ENCODE peak calls at places on chromosome 13, in five cellular contexts. G is retinal pigment epithelial cell, B is GM13976, L is type B pancreatic cell, X is astrocyte of the spinal cord. Y is an unnamed sample.

GRCh38 chr13:33352520-33352919 is 67.0 kb upstream of the STARD13 start:
- DNase-seq in G (no peak), B (no peak), L (no peak), X (no peak), Y (no peak)

GRCh38 chr13:99150575-99151370 is 49.9 kb upstream of the UBAC2 start:
- DNase-seq in G (peak; percentile 66), B (no peak), L (no peak), X (peak; percentile 63), Y (no peak)

GRCh38 chr13:92097337-92097903 is 699.0 kb downstream of the GPC5 start:
- DNase-seq in G (peak; percentile 78), B (no peak), L (no peak), X (no peak), Y (no peak)

GRCh38 chr13:51331354-51331861 is 8.1 kb upstream of the SERPINE3 start:
- DNase-seq in G (no peak), B (peak; percentile 53), L (no peak), X (no peak), Y (no peak)

GRCh38 chr13:74026753-74027152 is 107.5 kb downstream of the KLF12 start:
- DNase-seq in G (no peak), B (peak; percentile 33), L (no peak), X (peak; percentile 60), Y (peak; percentile 61)

GRCh38 chr13:60369242-60369641 is 27.8 kb upstream of the TDRD3 start:
- DNase-seq in G (no peak), B (no peak), L (no peak), X (no peak), Y (no peak)

GRCh38 chr13:106526748-106527488 is 8.5 kb downstream of the EFNB2 start:
- DNase-seq in G (no peak), B (no peak), L (no peak), X (no peak), Y (no peak)

GRCh38 chr13:51668580-51669195 is 84.4 kb downstream of the WDFY2 start:
- DNase-seq in G (no peak), B (no peak), L (no peak), X (no peak), Y (no peak)

GRCh38 chr13:50448535-50448981 is 394.9 kb downstream of the DLEU7 start:
- DNase-seq in G (no peak), B (no peak), L (no peak), X (no peak), Y (no peak)

GRCh38 chr13:72792640-72793039 is 10.7 kb downstream of the PIBF1 start:
- DNase-seq in G (no peak), B (no peak), L (no peak), X (no peak), Y (no peak)

GRCh38 chr13:50198508-50198907 is 183.3 kb downstream of the KCNRG start:
- DNase-seq in G (no peak), B (no peak), L (no peak), X (peak; percentile 50), Y (no peak)

GRCh38 chr13:47564041-47564440 is 437.0 kb downstream of the SUCLA2 start:
- DNase-seq in G (no peak), B (no peak), L (no peak), X (no peak), Y (no peak)

GRCh38 chr13:102928971-102929370 is 83.1 kb downstream of the ERCC5 start:
- DNase-seq in G (no peak), B (no peak), L (no peak), X (no peak), Y (no peak)

GRCh38 chr13:36997716-36998427 is 1.3 kb downstream of the ALG5 start:
- DNase-seq in G (no peak), B (no peak), L (no peak), X (no peak), Y (no peak)

GRCh38 chr13:95349267-95349666 is 48.0 kb upstream of the ABCC4 start:
- DNase-seq in G (no peak), B (no peak), L (no peak), X (no peak), Y (no peak)

GRCh38 chr13:19818223-19818842 is 35.6 kb upstream of the PSPC1 start:
- DNase-seq in G (no peak), B (no peak), L (peak; percentile 75), X (peak; percentile 18), Y (peak; percentile 22)

GRCh38 chr13:94595006-94595942 is 678 bp downstream of the TGDS start:
- DNase-seq in G (no peak), B (peak; percentile 42), L (no peak), X (peak; percentile 7), Y (no peak)

GRCh38 chr13:30151398-30151797 is 156.0 kb downstream of the KATNAL1 start:
- DNase-seq in G (no peak), B (no peak), L (no peak), X (no peak), Y (no peak)

GRCh38 chr13:71304861-71305260 is 562.1 kb downstream of the DACH1 start:
- DNase-seq in G (no peak), B (no peak), L (no peak), X (no peak), Y (no peak)

GRCh38 chr13:71300602-71301001 is 566.4 kb downstream of the DACH1 start:
- DNase-seq in G (no peak), B (no peak), L (no peak), X (no peak), Y (no peak)

GRCh38 chr13:71306821-71307220 is 560.2 kb downstream of the DACH1 start:
- DNase-seq in G (no peak), B (no peak), L (no peak), X (no peak), Y (no peak)

GRCh38 chr13:71303144-71303543 is 563.9 kb downstream of the DACH1 start:
- DNase-seq in G (no peak), B (no peak), L (no peak), X (no peak), Y (no peak)
- TF ChIP-seq CTCF in G (peak; percentile 41), B (no peak), L (peak; percentile 30), X (no peak), Y (no peak)

DNA sequence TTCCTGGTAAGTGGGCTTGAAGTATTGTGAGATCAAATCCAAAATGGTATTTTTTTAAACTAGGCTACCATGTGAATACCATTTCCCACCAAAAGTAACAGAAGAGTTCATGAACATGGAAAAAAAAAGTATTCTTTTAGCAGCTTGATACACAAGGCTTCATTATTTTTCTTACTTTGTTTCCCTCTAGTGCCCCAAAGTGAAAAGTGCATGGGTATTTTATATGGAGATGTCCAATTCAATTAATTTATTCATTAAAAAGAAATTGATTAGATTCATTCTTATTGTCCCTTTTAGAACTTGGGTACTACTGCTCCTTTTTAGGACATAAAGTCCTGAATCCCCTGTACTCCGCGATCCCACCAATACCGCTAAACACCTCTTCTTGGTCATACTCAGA is 28.6 kb upstream of the SCEL start:
- DNase-seq in G (no peak), B (no peak), L (no peak), X (peak; percentile 37), Y (no peak)
- TF ChIP-seq CTCF in G (peak; percentile 31), B (no peak), L (peak; percentile 60), X (peak; percentile 45), Y (no peak)

GRCh38 chr13:35489050-35489449 is 12.6 kb upstream of the MAB21L1 start:
- DNase-seq in G (no peak), B (no peak), L (no peak), X (no peak), Y (no peak)
- TF ChIP-seq CTCF in G (no peak), B (no peak), L (no peak), X (no peak), Y (no peak)

GRCh38 chr13:81988542-81988941 is 1647.6 kb upstream of the SPRY2 start:
- DNase-seq in G (peak; percentile 46), B (no peak), L (no peak), X (no peak), Y (no peak)

GRCh38 chr13:81987677-81988357 is 1646.9 kb upstream of the SPRY2 start:
- DNase-seq in G (no peak), B (no peak), L (no peak), X (no peak), Y (no peak)

GRCh38 chr13:81990652-81991051 is 1649.7 kb upstream of the SPRY2 start:
- DNase-seq in G (no peak), B (no peak), L (no peak), X (no peak), Y (no peak)

GRCh38 chr13:81986308-81986707 is 1645.4 kb upstream of the SPRY2 start:
- DNase-seq in G (no peak), B (no peak), L (no peak), X (no peak), Y (no peak)

DNA sequence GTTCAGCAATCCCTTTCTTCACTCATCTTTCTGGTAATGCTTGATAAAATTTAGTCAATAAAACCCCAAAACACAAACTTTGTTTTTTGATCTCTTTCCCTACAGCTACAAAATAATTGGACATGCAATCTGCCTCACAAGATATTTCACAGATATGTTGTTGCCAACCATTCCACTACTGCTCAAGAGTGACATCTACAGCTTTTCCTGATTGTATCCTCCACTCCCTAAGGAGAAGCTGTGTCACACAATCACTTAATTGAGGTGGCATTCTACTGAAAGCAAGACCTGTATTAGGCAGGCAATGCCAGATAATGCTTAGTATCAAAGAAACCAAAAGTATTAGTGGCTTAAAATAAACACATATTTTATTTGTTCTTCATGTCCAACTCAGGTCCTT is 1646.2 kb upstream of the SPRY2 start:
- DNase-seq in G (no peak), B (no peak), L (no peak), X (no peak), Y (no peak)
- TF ChIP-seq CTCF in G (no peak), B (no peak), L (no peak), X (no peak), Y (no peak)

DNA sequence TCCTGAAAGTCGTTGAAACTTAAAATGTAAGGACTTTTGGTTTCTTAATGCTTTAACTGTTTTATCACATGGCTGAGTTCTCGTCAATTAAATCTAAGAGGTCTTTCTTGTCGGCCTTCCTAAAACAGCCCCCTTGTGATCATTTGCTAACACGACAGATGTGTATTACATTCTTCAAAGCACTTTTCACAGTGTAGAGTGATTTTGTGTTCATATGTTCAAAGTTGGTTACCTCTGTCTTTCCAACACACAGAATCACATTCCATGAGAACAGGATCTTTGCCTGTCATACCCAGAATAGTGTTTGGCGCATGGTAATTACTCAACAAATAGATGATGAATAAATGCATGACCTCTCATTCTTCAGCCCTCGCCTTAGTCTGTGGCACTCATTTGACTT is 1.1 kb downstream of the GTF2F2 start:
- DNase-seq in G (no peak), B (peak; percentile 21), L (no peak), X (peak; percentile 38), Y (no peak)
- TF ChIP-seq CTCF in G (peak; percentile 37), B (no peak), L (peak; percentile 57), X (peak; percentile 18), Y (no peak)

Y was measured in natural killer cell.